ENCODE peak calls at places on chromosomes 5 and 9, in four cellular contexts. W, M, V and J are unnamed samples.

GRCh38 chr5:152514827-152515397 is 109.8 kb upstream of the NMUR2 start:
- DNase-seq in M (peak; percentile 67), W (peak; percentile 5), V (no peak), J (peak; percentile 39)

GRCh38 chr9:4073371-4073770 is 226.5 kb downstream of the GLIS3 start:
- DNase-seq in M (peak; percentile 38), W (no peak), V (no peak), J (no peak)

GRCh38 chr5:115601709-115602584 is at the start of gene TICAM2:
- DNase-seq in W (peak; percentile 34), V (peak; percentile 31), M (peak; percentile 76), J (peak; percentile 23)

GRCh38 chr5:93532370-93532769 is 48.6 kb downstream of the NR2F1-AS1 start:
- DNase-seq in V (peak; percentile 84), W (peak; percentile 23), M (peak; percentile 9), J (peak; percentile 18)

GRCh38 chr5:64330728-64331231 is 165.1 kb downstream of the RNF180 start:
- DNase-seq in V (no peak), M (no peak), W (no peak), J (no peak)

GRCh38 chr9:77386187-77386586 is 208.9 kb downstream of the VPS13A start:
- DNase-seq in W (no peak), M (no peak), V (no peak), J (no peak)

GRCh38 chr5:32170303-32171170 is 3.6 kb downstream of the GOLPH3 start:
- DNase-seq in V (no peak), W (peak; percentile 26), M (no peak), J (peak; percentile 30)

GRCh38 chr9:110807956-110808598 is 139.5 kb downstream of the MUSK start:
- DNase-seq in V (no peak), W (no peak), M (no peak), J (no peak)

GRCh38 chr5:4802044-4802443 is 338.1 kb upstream of the ADAMTS16 start:
- DNase-seq in M (no peak), V (no peak), W (no peak), J (no peak)

GRCh38 chr9:125255781-125256391 is 5.7 kb upstream of the GAPVD1 start:
- DNase-seq in M (peak; percentile 24), V (no peak), W (no peak), J (no peak)

GRCh38 chr9:107705521-107705920 is 216.0 kb upstream of the KLF4 start:
- DNase-seq in W (peak; percentile 65), M (no peak), V (no peak), J (peak; percentile 41)

GRCh38 chr9:757246-757881 is 84.1 kb upstream of the DMRT1 start:
- DNase-seq in W (peak; percentile 51), V (no peak), M (peak; percentile 68), J (peak; percentile 46)

GRCh38 chr9:114300846-114301797 is 21.8 kb upstream of the ORM1 start:
- DNase-seq in V (no peak), M (no peak), W (no peak), J (no peak)

GRCh38 chr5:146528232-146528631 is 12.2 kb upstream of the GPR151 start:
- DNase-seq in W (no peak), M (no peak), V (no peak), J (no peak)
- TF ChIP-seq CTCF in W (peak; percentile 21), M (peak; percentile 20), V (no peak), J (no peak)

DNA sequence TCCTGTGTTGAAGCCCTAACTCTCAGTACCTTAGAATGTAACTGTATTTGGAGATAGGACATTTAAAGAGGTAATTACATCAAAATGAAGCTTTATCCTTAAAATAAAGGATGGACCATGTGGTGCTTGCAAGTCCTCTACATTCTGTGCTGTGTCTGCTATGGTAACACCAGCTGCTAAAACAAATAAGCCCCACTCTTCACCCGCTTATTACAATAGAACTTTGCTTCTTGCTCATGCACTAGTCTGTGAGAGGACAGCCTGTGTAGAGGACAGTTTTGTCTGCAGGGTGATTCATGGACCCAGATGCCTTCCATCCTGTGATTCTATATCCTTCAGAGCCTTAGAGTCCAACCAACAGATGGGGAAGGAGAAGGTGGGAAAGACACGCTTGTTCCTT is 12.5 kb upstream of the IGFBPL1 start:
- DNase-seq in M (no peak), V (no peak), W (no peak), J (peak; percentile 13)
- H3K4me3 ChIP-seq in M (no peak overlapping the region), V (no peak overlapping the region), W (no peak overlapping the region), J (no peak overlapping the region)

DNA sequence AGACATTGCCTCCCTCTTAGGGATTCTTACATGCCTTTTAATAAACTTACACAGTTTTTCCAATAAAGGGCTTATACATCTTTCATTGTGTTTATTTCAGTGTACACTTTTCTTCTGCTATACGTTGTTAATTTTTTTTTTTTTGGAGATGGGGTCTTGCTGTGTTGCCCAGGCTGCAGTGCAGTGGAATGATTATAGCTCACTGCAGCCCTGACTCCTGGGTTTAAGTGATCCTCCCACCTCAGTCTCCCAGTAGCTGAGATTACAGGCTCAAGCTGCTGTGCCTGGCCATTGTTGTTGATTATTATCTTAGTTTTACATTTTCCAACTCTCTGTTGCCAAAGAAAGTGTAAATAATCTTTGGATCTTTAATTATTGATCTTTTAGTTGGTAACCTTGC is 89.8 kb downstream of the GTF3C4 start:
- DNase-seq in W (no peak), V (no peak), M (no peak), J (no peak)
- H3K27me3 ChIP-seq in W (peaks cover 3% of the 10 kb centered on the region), V (no peaks in the 10 kb centered on the region), M (no peaks in the 10 kb centered on the region), J (peaks cover 2% of the 10 kb centered on the region)

GRCh38 chr9:33202552-33203300 is 35.6 kb upstream of the B4GALT1 start:
- DNase-seq in W (no peak), V (peak; percentile 41), M (no peak), J (no peak)
- TF ChIP-seq CTCF in W (no peak), V (no peak), M (no peak), J (no peak)

DNA sequence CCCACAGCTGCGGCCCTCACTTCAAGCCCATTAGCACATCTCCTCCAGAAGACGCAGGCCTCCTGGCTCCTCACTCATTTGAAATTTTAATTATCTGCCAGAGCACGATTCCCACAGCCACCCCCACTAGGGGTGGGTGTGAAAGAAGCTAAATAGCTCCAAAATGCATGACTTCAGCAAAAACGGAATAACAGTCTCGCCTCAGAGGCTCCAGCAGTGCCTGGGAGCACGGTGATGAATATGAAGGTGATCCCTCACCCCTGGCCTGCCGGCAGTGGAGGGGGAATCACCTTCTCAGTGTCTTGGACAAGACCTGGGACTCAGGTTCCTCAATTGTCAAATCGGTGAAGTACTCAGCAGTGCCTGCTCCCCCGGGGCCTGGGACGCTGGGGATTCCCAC is 61.1 kb upstream of the HRH2 start:
- DNase-seq in V (no peak), W (no peak), M (no peak), J (no peak)
- H3K4me3 ChIP-seq in V (no peak overlapping the region), W (no peak overlapping the region), M (no peak overlapping the region), J (no peak overlapping the region)

GRCh38 chr9:68750786-68751185 is 45.7 kb downstream of the PIP5K1B start:
- DNase-seq in W (peak; percentile 4), M (peak; percentile 37), V (no peak), J (peak; percentile 12)

GRCh38 chr9:68750179-68750685 is 45.2 kb downstream of the PIP5K1B start:
- DNase-seq in M (no peak), W (no peak), V (no peak), J (no peak)

GRCh38 chr9:68749579-68750159 is 44.6 kb downstream of the PIP5K1B start:
- DNase-seq in W (no peak), M (peak; percentile 4), V (no peak), J (no peak)

GRCh38 chr9:68749135-68749534 is 44.1 kb downstream of the PIP5K1B start:
- DNase-seq in M (no peak), W (no peak), V (no peak), J (no peak)

DNA sequence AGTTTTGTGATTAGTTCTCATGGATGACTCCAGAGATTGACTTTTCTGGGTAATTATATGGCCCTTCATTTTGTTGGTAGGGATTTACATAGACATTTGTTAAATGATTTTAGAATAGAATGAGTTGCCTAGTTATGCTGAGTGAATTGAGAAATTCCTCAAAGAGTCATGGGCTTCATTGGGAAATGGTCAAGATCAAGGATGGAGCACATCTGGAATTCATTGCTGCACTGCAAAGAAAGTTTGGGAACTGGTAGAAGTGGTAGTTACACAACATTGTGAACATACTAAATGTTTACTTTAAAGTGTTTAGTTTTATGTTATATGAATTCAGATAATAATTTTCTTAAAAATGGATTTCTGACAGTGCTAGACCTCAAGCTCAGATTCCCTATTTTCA is 46.5 kb downstream of the PIP5K1B start:
- DNase-seq in V (no peak), W (no peak), M (no peak), J (no peak)
- H3K27me3 ChIP-seq in V (no peaks in the 10 kb centered on the region), W (no peaks in the 10 kb centered on the region), M (no peaks in the 10 kb centered on the region), J (no peaks in the 10 kb centered on the region)

GRCh38 chr5:33363537-33363936 is 77.2 kb upstream of the TARS1 start:
- DNase-seq in V (no peak), W (no peak), M (no peak), J (no peak)
- TF ChIP-seq CTCF in V (no peak), W (no peak), M (no peak), J (no peak)

GRCh38 chr5:52996966-52997365 is 7.8 kb downstream of the ITGA2 start:
- DNase-seq in M (no peak), W (no peak), V (no peak), J (peak; percentile 65)

GRCh38 chr5:52997424-52997823 is 8.3 kb downstream of the ITGA2 start:
- DNase-seq in V (no peak), W (no peak), M (peak; percentile 49), J (no peak)

GRCh38 chr5:53001541-53001940 is 12.4 kb downstream of the ITGA2 start:
- DNase-seq in W (no peak), M (no peak), V (no peak), J (no peak)

GRCh38 chr5:52998552-52999313 is 9.6 kb downstream of the ITGA2 start:
- DNase-seq in W (no peak), M (no peak), V (no peak), J (no peak)

DNA sequence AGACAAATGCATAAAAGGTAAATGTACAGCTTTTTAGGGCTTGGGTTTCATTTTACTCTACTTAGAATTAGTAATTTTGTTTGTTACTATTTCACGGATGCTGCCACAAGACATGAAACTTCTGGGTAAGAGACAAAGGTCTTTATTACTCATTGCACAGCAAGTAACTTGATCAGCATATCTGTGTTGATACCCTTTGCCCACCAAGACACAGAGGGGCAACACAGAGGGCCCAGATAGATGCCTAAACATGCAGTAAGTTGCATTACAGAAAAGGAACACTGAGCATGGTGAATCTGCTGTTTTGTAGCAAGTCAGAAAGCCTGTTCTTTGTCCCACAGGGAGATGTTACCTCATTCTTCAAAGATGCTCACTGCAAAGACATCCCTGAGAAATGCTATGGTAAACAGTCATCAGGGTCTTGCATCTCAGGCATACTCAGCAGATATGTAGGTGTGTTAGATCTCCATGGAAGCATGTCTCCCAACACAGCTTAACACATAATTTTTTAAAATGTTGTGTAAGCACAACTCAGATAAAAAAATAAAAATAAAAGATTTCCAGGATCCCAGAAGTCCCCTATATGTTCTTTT is 10.3 kb downstream of the ITGA2 start:
- DNase-seq in W (peak; percentile 37), M (no peak), V (no peak), J (no peak)
- H3K4me3 ChIP-seq in W (no peak overlapping the region), M (no peak overlapping the region), V (no peak overlapping the region), J (no peak overlapping the region)

GRCh38 chr5:40680741-40681350 is 1.1 kb downstream of the PTGER4 start:
- DNase-seq in W (peak; percentile 29), V (peak; percentile 24), M (peak; percentile 44), J (no peak)
- H3K27me3 ChIP-seq in W (no peaks in the 10 kb centered on the region), V (no peaks in the 10 kb centered on the region), M (peaks cover 83% of the 10 kb centered on the region), J (no peaks in the 10 kb centered on the region)